ENCODE peak calls at places on chromosomes 3 and 15, in nine cellular contexts. N is fibroblast of lung; C is psoas muscle; A is neuronal stem cell; I is activated CD8-positive, alpha-beta memory T cell treated with anti-CD3 and anti-CD28 coated beads for 48 hours; O is GM23248; Z is RPMI8226; S is stomach; K is effector memory CD4-positive, alpha-beta T cell. D is an unnamed sample.

GRCh38 chr3:129658156-129658843 is 51.8 kb upstream of the PLXND1 start:
- DNase-seq in N (no peak), C (no peak), A (no peak), I (no peak), O (no peak), Z (no peak), S (no peak), K (no peak), D (no peak)

GRCh38 chr3:183400352-183400751 is 28.1 kb downstream of the MCF2L2 start:
- DNase-seq in N (no peak), C (no peak), A (no peak), I (no peak), O (no peak), Z (no peak), S (no peak), K (no peak), D (no peak)

GRCh38 chr3:177607596-177607995 is 410.3 kb upstream of the TBL1XR1 start:
- DNase-seq in N (no peak), C (no peak), A (no peak), I (no peak), O (no peak), Z (no peak), S (no peak), K (no peak), D (no peak)

GRCh38 chr3:189169728-189170127 is 2.0 kb upstream of the TPRG1 start:
- DNase-seq in N (no peak), C (no peak), A (no peak), I (no peak), O (peak; percentile 8), Z (no peak), S (no peak), K (no peak), D (no peak)

GRCh38 chr3:42961633-42962032 is 17.5 kb upstream of the GASK1A start:
- DNase-seq in N (peak; percentile 80), C (no peak), A (peak; percentile 51), I (no peak), O (peak; percentile 78), Z (peak; percentile 41), S (peak; percentile 29), K (peak; percentile 3), D (no peak)

GRCh38 chr3:141201122-141201521 is 30.5 kb upstream of the PXYLP1 start:
- DNase-seq in N (no peak), C (no peak), A (no peak), I (no peak), O (no peak), Z (no peak), S (no peak), K (no peak), D (no peak)

GRCh38 chr3:49357466-49358216 is 512 bp downstream of the GPX1 start:
- DNase-seq in N (peak; percentile 92), C (peak; percentile 62), A (peak; percentile 18), I (peak; percentile 30), O (peak; percentile 96), Z (no peak), S (peak; percentile 49), K (peak; percentile 26), D (peak; percentile 50)

GRCh38 chr3:69343875-69344274 is 42.0 kb downstream of the FRMD4B start:
- DNase-seq in N (peak; percentile 28), C (no peak), A (no peak), I (no peak), O (no peak), Z (no peak), S (no peak), K (no peak), D (no peak)

GRCh38 chr3:140777631-140778030 is 99.8 kb downstream of the TRIM42 start:
- DNase-seq in N (no peak), C (no peak), A (no peak), I (no peak), O (no peak), Z (no peak), S (no peak), K (no peak), D (no peak)

GRCh38 chr15:32733276-32733675 is 15.5 kb downstream of the GREM1 start:
- DNase-seq in N (peak; percentile 21), C (no peak), A (no peak), I (no peak), O (peak; percentile 25), Z (no peak), S (no peak), K (no peak), D (no peak)

GRCh38 chr3:195999896-196000295 is 82.0 kb downstream of the TFRC start:
- DNase-seq in N (no peak), C (no peak), A (no peak), I (no peak), O (no peak), Z (no peak), S (no peak), K (no peak), D (no peak)

GRCh38 chr3:147409143-147410121 is at the start of gene ZIC1:
- DNase-seq in N (no peak), C (no peak), A (peak; percentile 68), I (no peak), O (peak; percentile 96), Z (no peak), S (no peak), K (no peak), D (peak; percentile 73)

GRCh38 chr15:45583731-45584639 is 3.2 kb upstream of the BLOC1S6 start:
- DNase-seq in N (no peak), C (no peak), A (no peak), I (no peak), O (no peak), Z (no peak), S (no peak), K (no peak), D (no peak)

D was measured in GOT3.